ENCODE peak calls at places on chromosomes 6 and 20, in eight cellular contexts. One of them, this sample, is unnamed.

GRCh38 chr6:150291968-150292710 is 76.7 kb upstream of the IYD start:
- DNase-seq in T follicular helper cell: no peak
- DNase-seq in stimulated activated naive CD8-positive, alpha-beta T cell treated with anti-CD3 and anti-CD28 coated beads, Interleukin-15, Interleukin-2, amounts not matched to agents 100 U/mL and 50 U/mL, for 24 hours: no peak
- DNase-seq in neural progenitor cell: no peak
- DNase-seq in KG1: no peak
- DNase-seq in stomach: no peak
- DNase-seq in NCI-H2029: no peak
- DNase-seq in nucleus accumbens: no peak
- DNase-seq in this sample: no peak

GRCh38 chr6:36197739-36198221 is 1.2 kb downstream of the BRPF3 start:
- DNase-seq in KG1: no peak
- DNase-seq in stimulated activated naive CD8-positive, alpha-beta T cell treated with anti-CD3 and anti-CD28 coated beads, Interleukin-15, Interleukin-2, amounts not matched to agents 100 U/mL and 50 U/mL, for 24 hours: peak; percentile 13
- DNase-seq in nucleus accumbens: peak; percentile 13
- DNase-seq in T follicular helper cell: no peak
- DNase-seq in NCI-H2029: peak; percentile 15
- DNase-seq in stomach: no peak
- DNase-seq in neural progenitor cell: no peak
- DNase-seq in this sample: no peak

GRCh38 chr6:43771858-43772570 is 2.0 kb downstream of the VEGFA start:
- DNase-seq in stomach: peak; percentile 85
- DNase-seq in neural progenitor cell: peak; percentile 73
- DNase-seq in NCI-H2029: peak; percentile 16
- DNase-seq in nucleus accumbens: peak; percentile 48
- DNase-seq in T follicular helper cell: no peak
- DNase-seq in stimulated activated naive CD8-positive, alpha-beta T cell treated with anti-CD3 and anti-CD28 coated beads, Interleukin-15, Interleukin-2, amounts not matched to agents 100 U/mL and 50 U/mL, for 24 hours: peak; percentile 81
- DNase-seq in KG1: peak; percentile 17
- DNase-seq in this sample: peak; percentile 80

GRCh38 chr6:46072866-46073265 is 56.9 kb upstream of the ENPP4 start:
- DNase-seq in T follicular helper cell: no peak
- DNase-seq in nucleus accumbens: no peak
- DNase-seq in KG1: no peak
- DNase-seq in neural progenitor cell: no peak
- DNase-seq in NCI-H2029: no peak
- DNase-seq in stimulated activated naive CD8-positive, alpha-beta T cell treated with anti-CD3 and anti-CD28 coated beads, Interleukin-15, Interleukin-2, amounts not matched to agents 100 U/mL and 50 U/mL, for 24 hours: no peak
- DNase-seq in stomach: no peak
- DNase-seq in this sample: no peak

GRCh38 chr6:169029861-169030260 is 223.8 kb downstream of the THBS2 start:
- DNase-seq in stomach: no peak
- DNase-seq in nucleus accumbens: no peak
- DNase-seq in neural progenitor cell: no peak
- DNase-seq in NCI-H2029: no peak
- DNase-seq in KG1: no peak
- DNase-seq in stimulated activated naive CD8-positive, alpha-beta T cell treated with anti-CD3 and anti-CD28 coated beads, Interleukin-15, Interleukin-2, amounts not matched to agents 100 U/mL and 50 U/mL, for 24 hours: no peak
- DNase-seq in T follicular helper cell: no peak
- DNase-seq in this sample: no peak

GRCh38 chr6:8014947-8015346 is 49.2 kb downstream of the BLOC1S5 start:
- DNase-seq in neural progenitor cell: no peak
- DNase-seq in nucleus accumbens: no peak
- DNase-seq in stomach: no peak
- DNase-seq in KG1: no peak
- DNase-seq in NCI-H2029: peak; percentile 41
- DNase-seq in stimulated activated naive CD8-positive, alpha-beta T cell treated with anti-CD3 and anti-CD28 coated beads, Interleukin-15, Interleukin-2, amounts not matched to agents 100 U/mL and 50 U/mL, for 24 hours: no peak
- DNase-seq in T follicular helper cell: no peak
- DNase-seq in this sample: no peak

GRCh38 chr20:16701296-16701695 is 28.5 kb upstream of the SNRPB2 start:
- DNase-seq in NCI-H2029: no peak
- DNase-seq in neural progenitor cell: peak; percentile 18
- DNase-seq in KG1: no peak
- DNase-seq in stimulated activated naive CD8-positive, alpha-beta T cell treated with anti-CD3 and anti-CD28 coated beads, Interleukin-15, Interleukin-2, amounts not matched to agents 100 U/mL and 50 U/mL, for 24 hours: peak; percentile 9
- DNase-seq in stomach: peak; percentile 30
- DNase-seq in nucleus accumbens: no peak
- DNase-seq in T follicular helper cell: peak; percentile 5
- DNase-seq in this sample: no peak

GRCh38 chr6:13462380-13463326 is 24.7 kb downstream of the GFOD1 start:
- DNase-seq in KG1: no peak
- DNase-seq in stomach: no peak
- DNase-seq in stimulated activated naive CD8-positive, alpha-beta T cell treated with anti-CD3 and anti-CD28 coated beads, Interleukin-15, Interleukin-2, amounts not matched to agents 100 U/mL and 50 U/mL, for 24 hours: no peak
- DNase-seq in nucleus accumbens: no peak
- DNase-seq in NCI-H2029: no peak
- DNase-seq in neural progenitor cell: peak; percentile 67
- DNase-seq in T follicular helper cell: no peak
- DNase-seq in this sample: no peak

GRCh38 chr6:161189891-161190290 is 84.0 kb downstream of the AGPAT4 start:
- DNase-seq in T follicular helper cell: no peak
- DNase-seq in nucleus accumbens: no peak
- DNase-seq in neural progenitor cell: no peak
- DNase-seq in KG1: no peak
- DNase-seq in stomach: no peak
- DNase-seq in NCI-H2029: no peak
- DNase-seq in stimulated activated naive CD8-positive, alpha-beta T cell treated with anti-CD3 and anti-CD28 coated beads, Interleukin-15, Interleukin-2, amounts not matched to agents 100 U/mL and 50 U/mL, for 24 hours: no peak
- DNase-seq in this sample: no peak

GRCh38 chr6:135087403-135087802 is 32.8 kb upstream of the HBS1L start:
- DNase-seq in nucleus accumbens: no peak
- DNase-seq in NCI-H2029: no peak
- DNase-seq in T follicular helper cell: no peak
- DNase-seq in KG1: no peak
- DNase-seq in stomach: no peak
- DNase-seq in neural progenitor cell: no peak
- DNase-seq in stimulated activated naive CD8-positive, alpha-beta T cell treated with anti-CD3 and anti-CD28 coated beads, Interleukin-15, Interleukin-2, amounts not matched to agents 100 U/mL and 50 U/mL, for 24 hours: peak; percentile 27
- DNase-seq in this sample: no peak

GRCh38 chr6:3837781-3838180 is 11.4 kb upstream of the FAM50B start:
- DNase-seq in NCI-H2029: no peak
- DNase-seq in T follicular helper cell: no peak
- DNase-seq in KG1: no peak
- DNase-seq in stomach: no peak
- DNase-seq in stimulated activated naive CD8-positive, alpha-beta T cell treated with anti-CD3 and anti-CD28 coated beads, Interleukin-15, Interleukin-2, amounts not matched to agents 100 U/mL and 50 U/mL, for 24 hours: no peak
- DNase-seq in nucleus accumbens: no peak
- DNase-seq in neural progenitor cell: no peak
- DNase-seq in this sample: no peak

GRCh38 chr20:3686867-3687321 is 5.1 kb upstream of the ADAM33 start:
- DNase-seq in NCI-H2029: no peak
- DNase-seq in nucleus accumbens: peak; percentile 27
- DNase-seq in T follicular helper cell: no peak
- DNase-seq in stomach: peak; percentile 52
- DNase-seq in stimulated activated naive CD8-positive, alpha-beta T cell treated with anti-CD3 and anti-CD28 coated beads, Interleukin-15, Interleukin-2, amounts not matched to agents 100 U/mL and 50 U/mL, for 24 hours: no peak
- DNase-seq in KG1: no peak
- DNase-seq in neural progenitor cell: no peak
- DNase-seq in this sample: peak; percentile 89

GRCh38 chr20:62824476-62825287 is 7.8 kb downstream of the COL9A3 start:
- DNase-seq in T follicular helper cell: peak; percentile 47
- DNase-seq in stimulated activated naive CD8-positive, alpha-beta T cell treated with anti-CD3 and anti-CD28 coated beads, Interleukin-15, Interleukin-2, amounts not matched to agents 100 U/mL and 50 U/mL, for 24 hours: peak; percentile 56
- DNase-seq in KG1: no peak
- DNase-seq in neural progenitor cell: peak; percentile 85
- DNase-seq in nucleus accumbens: no peak
- DNase-seq in NCI-H2029: no peak
- DNase-seq in stomach: peak; percentile 85
- DNase-seq in this sample: no peak

GRCh38 chr20:56208121-56208520 is 40.4 kb upstream of the MC3R start:
- DNase-seq in T follicular helper cell: no peak
- DNase-seq in NCI-H2029: no peak
- DNase-seq in stimulated activated naive CD8-positive, alpha-beta T cell treated with anti-CD3 and anti-CD28 coated beads, Interleukin-15, Interleukin-2, amounts not matched to agents 100 U/mL and 50 U/mL, for 24 hours: no peak
- DNase-seq in neural progenitor cell: no peak
- DNase-seq in stomach: no peak
- DNase-seq in nucleus accumbens: no peak
- DNase-seq in KG1: no peak
- DNase-seq in this sample: no peak

GRCh38 chr20:10863337-10864060 is 189.7 kb upstream of the JAG1 start:
- DNase-seq in KG1: no peak
- DNase-seq in NCI-H2029: no peak
- DNase-seq in stimulated activated naive CD8-positive, alpha-beta T cell treated with anti-CD3 and anti-CD28 coated beads, Interleukin-15, Interleukin-2, amounts not matched to agents 100 U/mL and 50 U/mL, for 24 hours: no peak
- DNase-seq in nucleus accumbens: no peak
- DNase-seq in T follicular helper cell: no peak
- DNase-seq in neural progenitor cell: no peak
- DNase-seq in stomach: no peak
- DNase-seq in this sample: peak; percentile 49

GRCh38 chr6:26175428-26176181 is 88.4 kb downstream of the HFE start:
- DNase-seq in stimulated activated naive CD8-positive, alpha-beta T cell treated with anti-CD3 and anti-CD28 coated beads, Interleukin-15, Interleukin-2, amounts not matched to agents 100 U/mL and 50 U/mL, for 24 hours: no peak
- DNase-seq in KG1: no peak
- DNase-seq in nucleus accumbens: no peak
- DNase-seq in NCI-H2029: peak; percentile 48
- DNase-seq in stomach: no peak
- DNase-seq in T follicular helper cell: peak; percentile 45
- DNase-seq in neural progenitor cell: peak; percentile 67
- DNase-seq in this sample: no peak

GRCh38 chr6:167532410-167533294 is 207.8 kb downstream of the TTLL2 start:
- DNase-seq in neural progenitor cell: no peak
- DNase-seq in KG1: no peak
- DNase-seq in stomach: no peak
- DNase-seq in T follicular helper cell: no peak
- DNase-seq in NCI-H2029: no peak
- DNase-seq in nucleus accumbens: no peak
- DNase-seq in stimulated activated naive CD8-positive, alpha-beta T cell treated with anti-CD3 and anti-CD28 coated beads, Interleukin-15, Interleukin-2, amounts not matched to agents 100 U/mL and 50 U/mL, for 24 hours: no peak
- DNase-seq in this sample: no peak

GRCh38 chr20:50304501-50304856 is 113.8 kb downstream of the CEBPB start:
- DNase-seq in NCI-H2029: no peak
- DNase-seq in neural progenitor cell: no peak
- DNase-seq in KG1: no peak
- DNase-seq in T follicular helper cell: no peak
- DNase-seq in stomach: no peak
- DNase-seq in stimulated activated naive CD8-positive, alpha-beta T cell treated with anti-CD3 and anti-CD28 coated beads, Interleukin-15, Interleukin-2, amounts not matched to agents 100 U/mL and 50 U/mL, for 24 hours: no peak
- DNase-seq in nucleus accumbens: no peak
- DNase-seq in this sample: peak; percentile 88

GRCh38 chr20:46359233-46359751 is 47.1 kb downstream of the ELMO2 start:
- DNase-seq in NCI-H2029: no peak
- DNase-seq in KG1: no peak
- DNase-seq in T follicular helper cell: no peak
- DNase-seq in stomach: no peak
- DNase-seq in stimulated activated naive CD8-positive, alpha-beta T cell treated with anti-CD3 and anti-CD28 coated beads, Interleukin-15, Interleukin-2, amounts not matched to agents 100 U/mL and 50 U/mL, for 24 hours: no peak
- DNase-seq in neural progenitor cell: no peak
- DNase-seq in nucleus accumbens: no peak
- DNase-seq in this sample: no peak